ENCODE peak calls at places on chromosomes 2 and 18, in seven cellular contexts. C is DMS53; E is activated T-cell treated with anti-CD3 and anti-CD28 coated beads, Interleukin-2, amount 50 U/mL, for 1 hour; N is ureter; P is breast epithelium; K is type B pancreatic cell; I is IMR-90. Z is an unnamed sample.
A peak's percentile ranks its signal among the peaks of the same experiment; 100 is the strongest.

GRCh38 chr2:161400076-161400475 is 16.0 kb upstream of the TBR1 start:
- DNase-seq in C (no peak), E (no peak), N (no peak), P (no peak), K (no peak), I (peak; percentile 44), Z (no peak)

GRCh38 chr18:73136134-73136533 is 268.3 kb upstream of the NETO1 start:
- DNase-seq in C (peak; percentile 79), E (no peak), N (no peak), P (no peak), K (no peak), I (no peak), Z (no peak)

GRCh38 chr2:146979746-146980145 is 865.1 kb upstream of the ACVR2A start:
- DNase-seq in C (no peak), E (no peak), N (no peak), P (no peak), K (no peak), I (no peak), Z (no peak)

GRCh38 chr2:213185147-213185822 is 33.9 kb upstream of the IKZF2 start:
- DNase-seq in C (no peak), E (no peak), N (no peak), P (no peak), K (no peak), I (no peak), Z (no peak)

GRCh38 chr2:216904974-216905373 is 45.1 kb upstream of the TNP1 start:
- DNase-seq in C (no peak), E (no peak), N (no peak), P (no peak), K (no peak), I (no peak), Z (no peak)

GRCh38 chr2:58427572-58428285 is 186.6 kb upstream of the FANCL start:
- DNase-seq in C (peak; percentile 70), E (no peak), N (no peak), P (no peak), K (peak; percentile 74), I (peak; percentile 15), Z (peak; percentile 28)

GRCh38 chr2:47119001-47119400 is 36.1 kb downstream of the STPG4 start:
- DNase-seq in C (no peak), E (no peak), N (no peak), P (no peak), K (no peak), I (peak; percentile 89), Z (no peak)

GRCh38 chr2:66699481-66700180 is 264.7 kb downstream of the MEIS1 start:
- DNase-seq in C (no peak), E (no peak), N (no peak), P (no peak), K (no peak), I (no peak), Z (no peak)

GRCh38 chr2:174485763-174486613 is 841 bp downstream of the GPR155 start:
- DNase-seq in C (peak; percentile 57), E (peak; percentile 40), N (no peak), P (no peak), K (no peak), I (peak; percentile 76), Z (peak; percentile 44)

GRCh38 chr2:176781570-176782217 is 430.9 kb upstream of the HNRNPA3 start:
- DNase-seq in C (peak; percentile 15), E (no peak), N (no peak), P (no peak), K (no peak), I (no peak), Z (no peak)

GRCh38 chr18:48814490-48815181 is 136.1 kb downstream of the SMAD7 start:
- DNase-seq in C (no peak), E (peak; percentile 20), N (peak; percentile 1), P (no peak), K (peak; percentile 20), I (peak; percentile 47), Z (peak; percentile 14)

GRCh38 chr18:74249181-74249968 is 42.4 kb downstream of the CYB5A start:
- DNase-seq in C (no peak), E (no peak), N (no peak), P (no peak), K (no peak), I (peak; percentile 84), Z (no peak)

GRCh38 chr2:127277028-127277427 is 16.9 kb downstream of the ERCC3 start:
- DNase-seq in C (no peak), E (no peak), N (no peak), P (no peak), K (no peak), I (peak; percentile 24), Z (no peak)

GRCh38 chr2:113138428-113139322 is 11.3 kb downstream of the IL1RN start:
- DNase-seq in C (peak; percentile 90), E (peak; percentile 53), N (no peak), P (no peak), K (peak; percentile 68), I (peak; percentile 66), Z (peak; percentile 50)

GRCh38 chr2:127618551-127618950 is 27.4 kb upstream of the GPR17 start:
- DNase-seq in C (no peak), E (peak; percentile 5), N (peak; percentile 19), P (no peak), K (peak; percentile 20), I (no peak), Z (peak; percentile 5)